ENCODE peak calls at places on chromosomes 3 and 15, in six cellular contexts. One of them, this sample, is unnamed.

GRCh38 chr3:2137651-2138050 is 39.0 kb downstream of the CNTN4 start:
- DNase-seq in HCT116: no peak
- DNase-seq in HepG2: no peak
- DNase-seq in keratinocyte: no peak
- DNase-seq in fibroblast of lung: no peak
- DNase-seq in H1: no peak
- DNase-seq in this sample: no peak

GRCh38 chr15:50227076-50227475 is 38.5 kb downstream of the HDC start:
- DNase-seq in HCT116: no peak
- DNase-seq in HepG2: no peak
- DNase-seq in keratinocyte: no peak
- DNase-seq in fibroblast of lung: peak; percentile 13
- DNase-seq in H1: peak; percentile 13
- DNase-seq in this sample: no peak

GRCh38 chr3:50132421-50133282 is 22.5 kb upstream of the SEMA3F start:
- DNase-seq in HCT116: no peak
- DNase-seq in HepG2: no peak
- DNase-seq in keratinocyte: no peak
- DNase-seq in fibroblast of lung: no peak
- DNase-seq in H1: no peak
- DNase-seq in this sample: no peak

GRCh38 chr3:77935418-77935817 is 895.5 kb downstream of the ROBO2 start:
- DNase-seq in HCT116: no peak
- DNase-seq in HepG2: no peak
- DNase-seq in keratinocyte: peak; percentile 64
- DNase-seq in fibroblast of lung: no peak
- DNase-seq in H1: no peak
- DNase-seq in this sample: peak; percentile 84

GRCh38 chr3:107992976-107993684 is 97.7 kb downstream of the CD47 start:
- DNase-seq in HCT116: no peak
- DNase-seq in HepG2: no peak
- DNase-seq in keratinocyte: no peak
- DNase-seq in fibroblast of lung: peak; percentile 22
- DNase-seq in H1: no peak
- DNase-seq in this sample: peak; percentile 79

GRCh38 chr15:55532944-55533343 is 24.9 kb upstream of the DNAAF4 start:
- DNase-seq in HCT116: no peak
- DNase-seq in HepG2: no peak
- DNase-seq in keratinocyte: no peak
- DNase-seq in fibroblast of lung: no peak
- DNase-seq in H1: no peak
- DNase-seq in this sample: no peak

GRCh38 chr15:93065641-93066045 is 23.4 kb downstream of the RGMA start:
- DNase-seq in HCT116: no peak
- DNase-seq in HepG2: no peak
- DNase-seq in keratinocyte: no peak
- DNase-seq in fibroblast of lung: no peak
- DNase-seq in H1: no peak
- DNase-seq in this sample: no peak

GRCh38 chr3:69838217-69838616 is 99.0 kb downstream of the MITF start:
- DNase-seq in HCT116: no peak
- DNase-seq in HepG2: no peak
- DNase-seq in keratinocyte: no peak
- DNase-seq in fibroblast of lung: peak; percentile 99
- DNase-seq in H1: no peak
- DNase-seq in this sample: peak; percentile 25

GRCh38 chr15:63530762-63531299 is 26.4 kb downstream of the USP3 start:
- DNase-seq in HCT116: no peak
- DNase-seq in HepG2: no peak
- DNase-seq in keratinocyte: no peak
- DNase-seq in fibroblast of lung: no peak
- DNase-seq in H1: no peak
- DNase-seq in this sample: no peak

GRCh38 chr3:136731274-136731884 is 20.8 kb downstream of the STAG1 start:
- DNase-seq in HCT116: no peak
- DNase-seq in HepG2: no peak
- DNase-seq in keratinocyte: no peak
- DNase-seq in fibroblast of lung: no peak
- DNase-seq in H1: no peak
- DNase-seq in this sample: peak; percentile 51

GRCh38 chr3:77048186-77048585 is 8.3 kb downstream of the ROBO2 start:
- DNase-seq in HCT116: no peak
- DNase-seq in HepG2: no peak
- DNase-seq in keratinocyte: no peak
- DNase-seq in fibroblast of lung: no peak
- DNase-seq in H1: no peak
- DNase-seq in this sample: no peak

GRCh38 chr3:152121292-152121654 is 147.5 kb upstream of the MBNL1 start:
- DNase-seq in HCT116: no peak
- DNase-seq in HepG2: no peak
- DNase-seq in keratinocyte: no peak
- DNase-seq in fibroblast of lung: peak; percentile 96
- DNase-seq in H1: no peak
- DNase-seq in this sample: peak; percentile 77

GRCh38 chr3:112358311-112358780 is 25.4 kb downstream of the CD200 start:
- DNase-seq in HCT116: no peak
- DNase-seq in HepG2: no peak
- DNase-seq in keratinocyte: no peak
- DNase-seq in fibroblast of lung: no peak
- DNase-seq in H1: no peak
- DNase-seq in this sample: peak; percentile 58

GRCh38 chr3:88150371-88150770 is 612 bp downstream of the C3orf38 start:
- DNase-seq in HCT116: no peak
- DNase-seq in HepG2: no peak
- DNase-seq in keratinocyte: no peak
- DNase-seq in fibroblast of lung: no peak
- DNase-seq in H1: no peak
- DNase-seq in this sample: peak; percentile 21
- H3K79me2 ChIP-seq in HCT116: peaks cover 84% of the 10 kb centered on the region
- H3K79me2 ChIP-seq in HepG2: peaks cover 37% of the 10 kb centered on the region
- H3K79me2 ChIP-seq in keratinocyte: peaks cover 55% of the 10 kb centered on the region
- H3K79me2 ChIP-seq in fibroblast of lung: peaks cover 35% of the 10 kb centered on the region
- H3K79me2 ChIP-seq in H1: peaks cover 81% of the 10 kb centered on the region
- H3K79me2 ChIP-seq in this sample: peaks cover 83% of the 10 kb centered on the region

GRCh38 chr15:79088426-79089205 is 2.0 kb downstream of the RASGRF1 start:
- DNase-seq in HCT116: no peak
- DNase-seq in HepG2: no peak
- DNase-seq in keratinocyte: no peak
- DNase-seq in fibroblast of lung: no peak
- DNase-seq in H1: no peak
- DNase-seq in this sample: no peak

GRCh38 chr15:79089331-79089889 is 1.2 kb downstream of the RASGRF1 start:
- DNase-seq in HCT116: no peak
- DNase-seq in HepG2: no peak
- DNase-seq in keratinocyte: no peak
- DNase-seq in fibroblast of lung: no peak
- DNase-seq in H1: peak; percentile 79
- DNase-seq in this sample: no peak

GRCh38 chr15:79090487-79091203 is at the start of gene RASGRF1:
- DNase-seq in HCT116: no peak
- DNase-seq in HepG2: no peak
- DNase-seq in keratinocyte: no peak
- DNase-seq in fibroblast of lung: no peak
- DNase-seq in H1: peak; percentile 76
- DNase-seq in this sample: peak; percentile 30

GRCh38 chr15:79091204-79091867 is 756 bp upstream of the RASGRF1 start:
- DNase-seq in HCT116: no peak
- DNase-seq in HepG2: no peak
- DNase-seq in keratinocyte: no peak
- DNase-seq in fibroblast of lung: no peak
- DNase-seq in H1: peak; percentile 67
- DNase-seq in this sample: peak; percentile 22

GRCh38 chr15:79089890-79090486 is 592 bp downstream of the RASGRF1 start:
- DNase-seq in HCT116: no peak
- DNase-seq in HepG2: no peak
- DNase-seq in keratinocyte: no peak
- DNase-seq in fibroblast of lung: no peak
- DNase-seq in H1: peak; percentile 69
- DNase-seq in this sample: peak; percentile 28
- TF ChIP-seq EZH2 in HCT116: no peak
- TF ChIP-seq EZH2 in HepG2: no peak
- TF ChIP-seq EZH2 in keratinocyte: peak; percentile 68
- TF ChIP-seq EZH2 in fibroblast of lung: peak; percentile 19
- TF ChIP-seq EZH2 in H1: peak; percentile 92
- TF ChIP-seq EZH2 in this sample: no peak

GRCh38 chr15:65902373-65902772 is 33.1 kb downstream of the RAB11A start:
- DNase-seq in HCT116: peak; percentile 65
- DNase-seq in HepG2: peak; percentile 23
- DNase-seq in keratinocyte: peak; percentile 56
- DNase-seq in fibroblast of lung: no peak
- DNase-seq in H1: peak; percentile 40
- DNase-seq in this sample: peak; percentile 92
- H3K4me2 ChIP-seq in HCT116: peak overlapping the region; percentile 56
- H3K4me2 ChIP-seq in HepG2: no peak overlapping the region
- H3K4me2 ChIP-seq in keratinocyte: peak overlapping the region; percentile 36
- H3K4me2 ChIP-seq in fibroblast of lung: no peak overlapping the region
- H3K4me2 ChIP-seq in H1: no peak overlapping the region
- H3K4me2 ChIP-seq in this sample: peak overlapping the region; percentile 11

GRCh38 chr3:133487204-133487603 is 86.3 kb upstream of the CDV3 start:
- DNase-seq in HCT116: no peak
- DNase-seq in HepG2: no peak
- DNase-seq in keratinocyte: no peak
- DNase-seq in fibroblast of lung: no peak
- DNase-seq in H1: no peak
- DNase-seq in this sample: no peak
- H3K79me2 ChIP-seq in HCT116: no peaks in the 10 kb centered on the region
- H3K79me2 ChIP-seq in HepG2: no peaks in the 10 kb centered on the region
- H3K79me2 ChIP-seq in keratinocyte: no peaks in the 10 kb centered on the region
- H3K79me2 ChIP-seq in fibroblast of lung: no peaks in the 10 kb centered on the region
- H3K79me2 ChIP-seq in H1: no peaks in the 10 kb centered on the region
- H3K79me2 ChIP-seq in this sample: no peaks in the 10 kb centered on the region

GRCh38 chr3:138936763-138937689 is 9.9 kb downstream of the FOXL2 start:
- DNase-seq in HCT116: no peak
- DNase-seq in HepG2: no peak
- DNase-seq in keratinocyte: no peak
- DNase-seq in fibroblast of lung: no peak
- DNase-seq in H1: no peak
- DNase-seq in this sample: no peak
- TF ChIP-seq EZH2 in HCT116: no peak
- TF ChIP-seq EZH2 in HepG2: peak; percentile 93
- TF ChIP-seq EZH2 in keratinocyte: peak; percentile 59
- TF ChIP-seq EZH2 in fibroblast of lung: peak; percentile 93
- TF ChIP-seq EZH2 in H1: peak; percentile 97
- TF ChIP-seq EZH2 in this sample: peak; percentile 77

This sample was measured in mammary epithelial cell.